ENCODE peak calls at places on chromosomes 6 and 20, in four cellular contexts. M, D, K and U are unnamed samples. For H3K4me1, the result is how much of the 10 kb centered on the place peaks cover.

GRCh38 chr6:159190460-159190859 is 21.3 kb downstream of the FNDC1 start:
- DNase-seq in M (no peak), K (no peak), D (no peak), U (no peak)

GRCh38 chr6:55901765-55902164 is 26.4 kb upstream of the BMP5 start:
- DNase-seq in M (no peak), K (no peak), D (no peak), U (no peak)

GRCh38 chr6:152273002-152273401 is 364.2 kb downstream of the SYNE1 start:
- DNase-seq in M (no peak), D (no peak), K (no peak), U (peak)

GRCh38 chr20:52103911-52104545 is 87.6 kb downstream of the ZFP64 start:
- DNase-seq in K (no peak), M (no peak), D (no peak), U (no peak)

GRCh38 chr6:76706566-76706965 is 634.1 kb upstream of the IMPG1 start:
- DNase-seq in K (no peak), D (no peak), M (no peak), U (no peak)

GRCh38 chr6:138188278-138188923 is 26.7 kb downstream of the ARFGEF3 start:
- DNase-seq in K (no peak), M (no peak), D (peak), U (no peak)

GRCh38 chr20:51169813-51170212 is 146.9 kb upstream of the KCNG1 start:
- DNase-seq in M (no peak), K (no peak), D (no peak), U (peak)

GRCh38 chr6:129701721-129702455 is 8.1 kb downstream of the ARHGAP18 start:
- DNase-seq in M (no peak), K (no peak), D (no peak), U (no peak)

GRCh38 chr6:1614448-1614766 is 4.7 kb downstream of the FOXC1 start:
- DNase-seq in K (no peak), D (no peak), M (no peak), U (no peak)

GRCh38 chr20:58286729-58287128 is 22.8 kb upstream of the RAB22A start:
- DNase-seq in K (no peak), M (no peak), D (no peak), U (no peak)

GRCh38 chr20:56893206-56893605 is 264.1 kb downstream of the TFAP2C start:
- DNase-seq in M (no peak), D (no peak), K (peak), U (no peak)

GRCh38 chr6:44038543-44039065 is 88.6 kb downstream of the MRPL14 start:
- DNase-seq in K (no peak), D (no peak), M (peak), U (no peak)

GRCh38 chr20:3612795-3613560 is 50.2 kb downstream of the GFRA4 start:
- DNase-seq in K (no peak), D (no peak), M (no peak), U (no peak)

GRCh38 chr20:25486377-25486776 is 78.9 kb downstream of the GINS1 start:
- DNase-seq in K (no peak), M (peak), D (no peak), U (no peak)

GRCh38 chr20:3658708-3659491 is 4.3 kb downstream of the GFRA4 start:
- DNase-seq in D (no peak), K (no peak), M (no peak), U (no peak)

GRCh38 chr20:5797843-5798462 is 47.8 kb downstream of the SHLD1 start:
- DNase-seq in M (no peak), D (no peak), K (no peak), U (no peak)

GRCh38 chr6:157258878-157259277 is 64.4 kb downstream of the TMEM242 start:
- DNase-seq in K (no peak), D (no peak), M (no peak), U (no peak)

GRCh38 chr6:89707766-89708165 is 69.2 kb upstream of the LYRM2 start:
- DNase-seq in K (no peak), D (no peak), M (no peak), U (no peak)

GRCh38 chr20:62850333-62850974 is 11.2 kb downstream of the TCFL5 start:
- DNase-seq in D (no peak), K (no peak), M (no peak), U (no peak)

DNA sequence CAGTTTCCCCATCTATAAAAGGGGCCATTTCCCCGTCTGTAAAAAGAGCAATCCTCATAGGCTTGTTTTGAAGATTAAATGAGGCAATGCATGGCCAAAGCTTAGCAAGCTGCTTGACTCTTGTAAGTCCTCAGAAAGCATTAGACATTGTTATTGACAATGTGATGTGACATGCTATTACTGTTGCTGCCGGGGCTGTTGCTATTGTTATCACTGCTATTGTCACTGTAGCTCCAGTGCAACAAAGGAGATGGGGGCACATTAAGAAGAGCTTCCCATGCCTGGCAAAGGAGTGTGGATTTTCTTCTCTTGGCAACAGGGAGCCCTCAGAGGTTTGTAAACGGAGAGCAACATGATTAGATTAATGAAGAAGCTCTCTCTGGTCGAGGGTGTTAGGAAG is 33.2 kb upstream of the FAM83D start:
- DNase-seq in K (no peak), D (no peak), M (no peak), U (no peak)
- H3K27ac ChIP-seq in K (no peak), D (no peak), M (no peak), U (no peak)

DNA sequence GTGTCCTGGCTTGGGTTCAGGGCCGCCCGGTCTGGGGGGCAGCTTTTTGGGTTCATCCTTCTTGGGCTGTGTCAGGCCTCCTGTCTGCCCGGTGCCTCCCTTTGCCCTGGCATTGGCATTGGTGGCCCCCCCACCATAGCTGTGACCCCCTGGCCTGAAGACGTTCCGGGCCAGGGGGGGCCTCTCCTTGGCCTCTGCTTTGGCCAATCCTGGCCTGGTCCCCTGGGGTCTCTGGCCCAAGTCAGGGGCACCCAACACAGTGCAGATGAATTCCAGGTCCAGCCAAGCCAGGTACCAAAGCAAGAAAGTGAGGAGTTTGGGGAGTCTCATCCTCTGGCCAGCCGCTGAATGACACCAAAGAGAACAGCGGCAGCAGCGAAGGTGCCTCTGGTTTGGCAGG is 429 bp downstream of the GDF5 start:
- DNase-seq in K (no peak), M (no peak), D (no peak), U (no peak)
- H3K4me3 ChIP-seq in K (no peak), M (no peak), D (no peak), U (no peak)

GRCh38 chr6:38599261-38599660 is 40.5 kb downstream of the BTBD9 start:
- DNase-seq in M (no peak), D (no peak), K (no peak), U (no peak)
- H3K4me1 ChIP-seq in M (under half), D (under half), K (under half), U (under half)

GRCh38 chr6:170440437-170440836 is 112.7 kb downstream of the PSMB1 start:
- DNase-seq in D (no peak), K (no peak), M (no peak), U (no peak)

GRCh38 chr6:170439366-170440351 is 113.4 kb downstream of the PSMB1 start:
- DNase-seq in D (no peak), K (no peak), M (no peak), U (no peak)

GRCh38 chr6:170438402-170438753 is 114.7 kb downstream of the PSMB1 start:
- DNase-seq in K (no peak), M (peak), D (peak), U (peak)

GRCh38 chr6:170437719-170438401 is 115.2 kb downstream of the PSMB1 start:
- DNase-seq in M (no peak), K (no peak), D (no peak), U (no peak)

DNA sequence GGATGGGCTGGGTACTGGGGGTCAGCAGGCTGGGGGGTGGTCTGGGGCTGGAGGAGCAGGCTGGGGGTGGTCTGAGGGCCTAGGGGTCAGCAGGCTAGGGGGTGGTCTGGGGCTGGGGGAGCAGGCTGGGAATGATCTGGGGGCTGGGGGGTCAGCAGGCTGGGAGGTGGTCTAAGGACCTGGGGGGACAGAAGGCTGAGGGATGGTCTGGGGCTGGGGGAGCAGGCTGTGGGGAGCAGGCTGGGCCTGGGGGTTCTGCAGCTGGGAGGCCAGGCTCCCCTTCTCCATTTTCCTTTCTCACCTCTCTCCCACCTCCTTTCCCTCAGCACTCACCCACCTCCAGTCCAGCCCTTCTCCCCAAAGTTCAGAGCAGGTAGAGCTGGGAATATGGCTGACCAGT is 114.2 kb downstream of the PSMB1 start:
- DNase-seq in D (no peak), M (no peak), K (no peak), U (no peak)
- H3K27ac ChIP-seq in D (no peak), M (no peak), K (no peak), U (no peak)

DNA sequence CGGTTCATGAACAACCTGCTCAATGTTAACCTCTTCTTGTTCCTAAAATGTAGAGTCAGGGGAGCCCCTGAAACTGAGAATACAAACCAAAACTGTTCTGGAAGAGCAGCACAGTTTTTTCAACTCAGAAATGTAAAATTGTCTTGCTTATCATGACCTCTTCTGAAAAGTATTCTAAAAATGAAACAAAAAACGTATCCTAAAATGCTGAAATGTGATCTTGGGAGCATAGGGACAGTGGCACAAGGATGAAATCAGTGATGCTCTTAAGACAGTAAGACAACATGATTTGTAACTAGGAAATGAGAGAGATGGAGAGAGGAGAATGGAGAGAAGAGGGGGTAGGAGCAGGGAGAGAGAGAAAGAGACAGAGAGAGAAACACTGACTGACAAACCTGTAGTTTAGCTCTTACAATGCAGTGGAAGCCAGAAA is 27.5 kb downstream of the NCOA7 start:
- DNase-seq in K (no peak), D (no peak), M (no peak), U (no peak)
- H3K4me3 ChIP-seq in K (no peak), D (no peak), M (no peak), U (no peak)

GRCh38 chr6:16334671-16335070 is 96.3 kb downstream of the GMPR start:
- DNase-seq in M (peak), D (peak), K (no peak), U (peak)
- H3K4me1 ChIP-seq in M (under half), D (under half), K (under half), U (under half)